ENCODE peak calls at places on chromosome 3, in four cellular contexts. One of them, this sample, is unnamed.

GRCh38 chr3:195204360-195205166 is 66.4 kb downstream of the XXYLT1 start:
- DNase-seq in heart left ventricle: no peak
- DNase-seq in transverse colon: no peak
- DNase-seq in tibial artery: no peak
- DNase-seq in this sample: no peak

GRCh38 chr3:50300681-50301254 is 1.6 kb upstream of the HYAL3 start:
- DNase-seq in heart left ventricle: no peak
- DNase-seq in transverse colon: no peak
- DNase-seq in tibial artery: no peak
- DNase-seq in this sample: no peak

GRCh38 chr3:57803647-57804081 is 47.6 kb downstream of the SLMAP start:
- DNase-seq in heart left ventricle: no peak
- DNase-seq in transverse colon: peak; percentile 28
- DNase-seq in tibial artery: peak; percentile 25
- DNase-seq in this sample: peak; percentile 15

GRCh38 chr3:133169669-133170068 is 131.5 kb downstream of the TMEM108 start:
- DNase-seq in heart left ventricle: no peak
- DNase-seq in transverse colon: no peak
- DNase-seq in tibial artery: no peak
- DNase-seq in this sample: no peak

GRCh38 chr3:88220126-88220525 is 70.4 kb downstream of the C3orf38 start:
- DNase-seq in heart left ventricle: no peak
- DNase-seq in transverse colon: no peak
- DNase-seq in tibial artery: no peak
- DNase-seq in this sample: no peak

GRCh38 chr3:141684758-141685157 is 53.3 kb upstream of the RNF7 start:
- DNase-seq in heart left ventricle: no peak
- DNase-seq in transverse colon: no peak
- DNase-seq in tibial artery: no peak
- DNase-seq in this sample: no peak

GRCh38 chr3:45546636-45547201 is 47.8 kb upstream of the LIMD1 start:
- DNase-seq in heart left ventricle: no peak
- DNase-seq in transverse colon: no peak
- DNase-seq in tibial artery: no peak
- DNase-seq in this sample: no peak

GRCh38 chr3:12875857-12876451 is 34.6 kb upstream of the RPL32 start:
- DNase-seq in heart left ventricle: peak; percentile 71
- DNase-seq in transverse colon: peak; percentile 46
- DNase-seq in tibial artery: no peak
- DNase-seq in this sample: no peak

GRCh38 chr3:124281453-124282316 is 289.8 kb upstream of the ROPN1 start:
- DNase-seq in heart left ventricle: no peak
- DNase-seq in transverse colon: peak; percentile 25
- DNase-seq in tibial artery: no peak
- DNase-seq in this sample: no peak

GRCh38 chr3:177427096-177427495 is 229.8 kb upstream of the TBL1XR1 start:
- DNase-seq in heart left ventricle: no peak
- DNase-seq in transverse colon: no peak
- DNase-seq in tibial artery: no peak
- DNase-seq in this sample: no peak

GRCh38 chr3:51873876-51874275 is 1.5 kb downstream of the IQCF5 start:
- DNase-seq in heart left ventricle: no peak
- DNase-seq in transverse colon: no peak
- DNase-seq in tibial artery: no peak
- DNase-seq in this sample: no peak

GRCh38 chr3:140439527-140439926 is 238.3 kb upstream of the TRIM42 start:
- DNase-seq in heart left ventricle: no peak
- DNase-seq in transverse colon: no peak
- DNase-seq in tibial artery: no peak
- DNase-seq in this sample: no peak

GRCh38 chr3:23712095-23712494 is 93.7 kb upstream of the UBE2E1 start:
- DNase-seq in heart left ventricle: no peak
- DNase-seq in transverse colon: no peak
- DNase-seq in tibial artery: no peak
- DNase-seq in this sample: no peak

GRCh38 chr3:7877312-7877711 is 624.3 kb upstream of the LMCD1 start:
- DNase-seq in heart left ventricle: no peak
- DNase-seq in transverse colon: no peak
- DNase-seq in tibial artery: no peak
- DNase-seq in this sample: no peak

GRCh38 chr3:95319921-95320494 is 1257.1 kb downstream of the NSUN3 start:
- DNase-seq in heart left ventricle: no peak
- DNase-seq in transverse colon: no peak
- DNase-seq in tibial artery: no peak
- DNase-seq in this sample: no peak

GRCh38 chr3:124859025-124859424 is 28.1 kb downstream of the ITGB5 start:
- DNase-seq in heart left ventricle: no peak
- DNase-seq in transverse colon: no peak
- DNase-seq in tibial artery: no peak
- DNase-seq in this sample: no peak

GRCh38 chr3:177249203-177249602 is 51.9 kb upstream of the TBL1XR1 start:
- DNase-seq in heart left ventricle: no peak
- DNase-seq in transverse colon: peak; percentile 60
- DNase-seq in tibial artery: no peak
- DNase-seq in this sample: no peak

GRCh38 chr3:44065741-44066140 is 175.9 kb upstream of the TOPAZ1 start:
- DNase-seq in heart left ventricle: no peak
- DNase-seq in transverse colon: no peak
- DNase-seq in tibial artery: no peak
- DNase-seq in this sample: no peak

GRCh38 chr3:56471771-56472170 is 3.5 kb upstream of the ERC2 start:
- DNase-seq in heart left ventricle: no peak
- DNase-seq in transverse colon: no peak
- DNase-seq in tibial artery: no peak
- DNase-seq in this sample: no peak

GRCh38 chr3:129343643-129344360 is 65.1 kb downstream of the HMCES start:
- DNase-seq in heart left ventricle: no peak
- DNase-seq in transverse colon: peak; percentile 53
- DNase-seq in tibial artery: no peak
- DNase-seq in this sample: no peak

GRCh38 chr3:48856469-48856868 is 8.8 kb upstream of the PRKAR2A start:
- DNase-seq in heart left ventricle: no peak
- DNase-seq in transverse colon: peak; percentile 50
- DNase-seq in tibial artery: no peak
- DNase-seq in this sample: no peak

GRCh38 chr3:67655364-67656121 is 1.1 kb upstream of the SUCLG2 start:
- DNase-seq in heart left ventricle: peak; percentile 64
- DNase-seq in transverse colon: peak; percentile 73
- DNase-seq in tibial artery: peak; percentile 29
- DNase-seq in this sample: no peak

GRCh38 chr3:152835311-152836102 is 576 bp downstream of the P2RY1 start:
- DNase-seq in heart left ventricle: peak; percentile 85
- DNase-seq in transverse colon: peak; percentile 61
- DNase-seq in tibial artery: peak; percentile 54
- DNase-seq in this sample: no peak

GRCh38 chr3:187750041-187750512 is 4.8 kb upstream of the BCL6 start:
- DNase-seq in heart left ventricle: no peak
- DNase-seq in transverse colon: peak; percentile 74
- DNase-seq in tibial artery: no peak
- DNase-seq in this sample: no peak

GRCh38 chr3:170717410-170718402 is 131.8 kb upstream of the SLC7A14 start:
- DNase-seq in heart left ventricle: no peak
- DNase-seq in transverse colon: no peak
- DNase-seq in tibial artery: peak; percentile 36
- DNase-seq in this sample: no peak

GRCh38 chr3:132399054-132399929 is 18.0 kb upstream of the DNAJC13 start:
- DNase-seq in heart left ventricle: no peak
- DNase-seq in transverse colon: no peak
- DNase-seq in tibial artery: no peak
- DNase-seq in this sample: no peak

GRCh38 chr3:171817074-171817748 is 6.9 kb upstream of the PLD1 start:
- DNase-seq in heart left ventricle: no peak
- DNase-seq in transverse colon: no peak
- DNase-seq in tibial artery: no peak
- DNase-seq in this sample: no peak
- H3K4me3 ChIP-seq in heart left ventricle: no peak overlapping the region
- H3K4me3 ChIP-seq in transverse colon: no peak overlapping the region
- H3K4me3 ChIP-seq in tibial artery: no peak overlapping the region
- H3K4me3 ChIP-seq in this sample: no peak overlapping the region

GRCh38 chr3:25604107-25604805 is 60.5 kb downstream of the TOP2B start:
- DNase-seq in heart left ventricle: no peak
- DNase-seq in transverse colon: no peak
- DNase-seq in tibial artery: no peak
- DNase-seq in this sample: no peak
- H3K36me3 ChIP-seq in heart left ventricle: peaks cover 14% of the 10 kb centered on the region
- H3K36me3 ChIP-seq in transverse colon: peaks cover 59% of the 10 kb centered on the region
- H3K36me3 ChIP-seq in tibial artery: peaks cover 52% of the 10 kb centered on the region
- H3K36me3 ChIP-seq in this sample: peaks cover 13% of the 10 kb centered on the region

GRCh38 chr3:73502609-73503560 is 121.9 kb downstream of the PDZRN3 start:
- DNase-seq in heart left ventricle: no peak
- DNase-seq in transverse colon: peak; percentile 75
- DNase-seq in tibial artery: no peak
- DNase-seq in this sample: no peak
- H3K4me3 ChIP-seq in heart left ventricle: no peak overlapping the region
- H3K4me3 ChIP-seq in transverse colon: no peak overlapping the region
- H3K4me3 ChIP-seq in tibial artery: no peak overlapping the region
- H3K4me3 ChIP-seq in this sample: peak overlapping the region; percentile 62

GRCh38 chr3:35739964-35740527 is 100.7 kb downstream of the ARPP21 start:
- DNase-seq in heart left ventricle: no peak
- DNase-seq in transverse colon: no peak
- DNase-seq in tibial artery: no peak
- DNase-seq in this sample: no peak

GRCh38 chr3:35743218-35743617 is 103.9 kb downstream of the ARPP21 start:
- DNase-seq in heart left ventricle: no peak
- DNase-seq in transverse colon: no peak
- DNase-seq in tibial artery: no peak
- DNase-seq in this sample: no peak

GRCh38 chr3:35748144-35748543 is 108.8 kb downstream of the ARPP21 start:
- DNase-seq in heart left ventricle: no peak
- DNase-seq in transverse colon: no peak
- DNase-seq in tibial artery: no peak
- DNase-seq in this sample: no peak

GRCh38 chr3:35745802-35746484 is 106.6 kb downstream of the ARPP21 start:
- DNase-seq in heart left ventricle: no peak
- DNase-seq in transverse colon: no peak
- DNase-seq in tibial artery: no peak
- DNase-seq in this sample: no peak

GRCh38 chr3:35744419-35744818 is 105.1 kb downstream of the ARPP21 start:
- DNase-seq in heart left ventricle: no peak
- DNase-seq in transverse colon: no peak
- DNase-seq in tibial artery: no peak
- DNase-seq in this sample: no peak
- H3K36me3 ChIP-seq in heart left ventricle: no peaks in the 10 kb centered on the region
- H3K36me3 ChIP-seq in transverse colon: no peaks in the 10 kb centered on the region
- H3K36me3 ChIP-seq in tibial artery: no peaks in the 10 kb centered on the region
- H3K36me3 ChIP-seq in this sample: no peaks in the 10 kb centered on the region

GRCh38 chr3:71046791-71047190 is 536.7 kb downstream of the FOXP1 start:
- DNase-seq in heart left ventricle: no peak
- DNase-seq in transverse colon: no peak
- DNase-seq in tibial artery: no peak
- DNase-seq in this sample: no peak

GRCh38 chr3:71050133-71050520 is 533.4 kb downstream of the FOXP1 start:
- DNase-seq in heart left ventricle: no peak
- DNase-seq in transverse colon: no peak
- DNase-seq in tibial artery: no peak
- DNase-seq in this sample: no peak

GRCh38 chr3:71047616-71048531 is 535.7 kb downstream of the FOXP1 start:
- DNase-seq in heart left ventricle: no peak
- DNase-seq in transverse colon: no peak
- DNase-seq in tibial artery: no peak
- DNase-seq in this sample: no peak

GRCh38 chr3:71050521-71051258 is 532.8 kb downstream of the FOXP1 start:
- DNase-seq in heart left ventricle: no peak
- DNase-seq in transverse colon: no peak
- DNase-seq in tibial artery: no peak
- DNase-seq in this sample: no peak

DNA sequence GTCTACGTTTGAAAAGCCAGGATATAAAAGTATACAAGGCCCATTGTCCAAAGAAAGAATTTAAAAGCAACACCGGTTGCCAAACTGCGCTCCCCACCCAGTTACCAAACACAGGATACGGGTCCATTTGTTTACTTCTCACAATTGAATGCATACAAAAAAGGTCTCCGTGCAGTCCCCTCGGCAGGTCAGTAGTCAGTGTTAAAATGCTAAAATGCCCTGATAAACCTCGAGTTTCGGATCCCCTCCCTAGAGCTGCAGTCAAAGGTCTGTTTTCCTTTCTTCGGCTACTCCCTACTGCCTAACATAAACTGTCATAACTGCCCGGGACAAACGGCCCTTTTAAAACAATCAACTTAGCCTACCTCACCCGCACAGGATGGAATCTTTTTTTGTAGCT is 534.6 kb downstream of the FOXP1 start:
- DNase-seq in heart left ventricle: no peak
- DNase-seq in transverse colon: peak; percentile 69
- DNase-seq in tibial artery: no peak
- DNase-seq in this sample: no peak
- H3K4me3 ChIP-seq in heart left ventricle: no peak overlapping the region
- H3K4me3 ChIP-seq in transverse colon: no peak overlapping the region
- H3K4me3 ChIP-seq in tibial artery: no peak overlapping the region
- H3K4me3 ChIP-seq in this sample: peak overlapping the region; percentile 16

DNA sequence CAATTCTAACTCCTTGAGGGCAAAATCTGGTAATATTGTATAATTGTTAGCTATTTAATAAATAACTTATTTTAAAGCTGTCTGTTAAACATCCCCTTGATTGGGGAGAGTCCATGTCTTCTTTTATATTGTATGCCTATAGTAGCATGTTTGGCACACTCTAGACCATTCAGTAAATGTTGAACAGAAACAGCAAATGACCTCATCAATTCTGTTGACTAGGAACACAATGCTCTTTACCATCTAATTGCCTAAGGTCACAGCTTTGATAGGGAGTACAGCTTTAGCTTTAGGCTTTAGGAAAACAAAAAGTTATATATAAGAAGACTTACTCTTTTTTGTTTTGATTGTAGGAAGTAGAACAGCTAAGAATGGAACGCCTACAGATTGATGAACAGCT is 27.0 kb downstream of the DNAJC19 start:
- DNase-seq in heart left ventricle: no peak
- DNase-seq in transverse colon: no peak
- DNase-seq in tibial artery: no peak
- DNase-seq in this sample: no peak
- H3K36me3 ChIP-seq in heart left ventricle: peaks cover 31% of the 10 kb centered on the region
- H3K36me3 ChIP-seq in transverse colon: peaks cover 65% of the 10 kb centered on the region
- H3K36me3 ChIP-seq in tibial artery: peaks cover 60% of the 10 kb centered on the region
- H3K36me3 ChIP-seq in this sample: peaks cover 32% of the 10 kb centered on the region

GRCh38 chr3:158097571-158098553 is 8.4 kb downstream of the SHOX2 start:
- DNase-seq in heart left ventricle: peak; percentile 71
- DNase-seq in transverse colon: peak; percentile 86
- DNase-seq in tibial artery: no peak
- DNase-seq in this sample: no peak
- H3K4me3 ChIP-seq in heart left ventricle: peak overlapping the region; percentile 24
- H3K4me3 ChIP-seq in transverse colon: peak overlapping the region; percentile 47
- H3K4me3 ChIP-seq in tibial artery: peak overlapping the region; percentile 22
- H3K4me3 ChIP-seq in this sample: peak overlapping the region; percentile 70

This sample was measured in thoracic aorta.